ENCODE peak calls at places on chromosomes 7 and 10, in ten cellular contexts. One of them, this sample, is unnamed.

GRCh38 chr7:8389898-8390642 is 43.3 kb upstream of the NXPH1 start:
- DNase-seq in fibroblast of lung: no peak
- DNase-seq in tibial artery: no peak
- DNase-seq in heart right ventricle: peak; percentile 39
- DNase-seq in AG04450: no peak
- DNase-seq in Panc1: no peak
- DNase-seq in endodermal cell: peak; percentile 93
- DNase-seq in AG09309: no peak
- DNase-seq in mammary epithelial cell: peak; percentile 3
- DNase-seq in psoas muscle: peak; percentile 13
- DNase-seq in this sample: peak; percentile 44

GRCh38 chr10:114519756-114520288 is 115.5 kb upstream of the AFAP1L2 start:
- DNase-seq in fibroblast of lung: no peak
- DNase-seq in tibial artery: no peak
- DNase-seq in heart right ventricle: no peak
- DNase-seq in AG04450: no peak
- DNase-seq in Panc1: no peak
- DNase-seq in endodermal cell: no peak
- DNase-seq in AG09309: no peak
- DNase-seq in mammary epithelial cell: peak; percentile 57
- DNase-seq in psoas muscle: no peak
- DNase-seq in this sample: no peak

GRCh38 chr7:6359021-6359420 is 86.6 kb upstream of the CYTH3 start:
- DNase-seq in fibroblast of lung: no peak
- DNase-seq in tibial artery: no peak
- DNase-seq in heart right ventricle: no peak
- DNase-seq in AG04450: no peak
- DNase-seq in Panc1: no peak
- DNase-seq in endodermal cell: no peak
- DNase-seq in AG09309: no peak
- DNase-seq in mammary epithelial cell: no peak
- DNase-seq in psoas muscle: no peak
- DNase-seq in this sample: no peak

GRCh38 chr7:29483219-29484104 is 80.2 kb upstream of the PRR15 start:
- DNase-seq in fibroblast of lung: no peak
- DNase-seq in tibial artery: no peak
- DNase-seq in heart right ventricle: peak; percentile 18
- DNase-seq in AG04450: no peak
- DNase-seq in Panc1: no peak
- DNase-seq in endodermal cell: no peak
- DNase-seq in AG09309: no peak
- DNase-seq in mammary epithelial cell: no peak
- DNase-seq in psoas muscle: no peak
- DNase-seq in this sample: no peak

GRCh38 chr10:101028446-101029244 is 2.3 kb downstream of the PDZD7 start:
- DNase-seq in fibroblast of lung: no peak
- DNase-seq in tibial artery: no peak
- DNase-seq in heart right ventricle: no peak
- DNase-seq in AG04450: no peak
- DNase-seq in Panc1: no peak
- DNase-seq in endodermal cell: no peak
- DNase-seq in AG09309: no peak
- DNase-seq in mammary epithelial cell: no peak
- DNase-seq in psoas muscle: no peak
- DNase-seq in this sample: no peak

GRCh38 chr10:72122221-72122620 is 33.9 kb upstream of the SPOCK2 start:
- DNase-seq in fibroblast of lung: no peak
- DNase-seq in tibial artery: no peak
- DNase-seq in heart right ventricle: no peak
- DNase-seq in AG04450: no peak
- DNase-seq in Panc1: no peak
- DNase-seq in endodermal cell: no peak
- DNase-seq in AG09309: no peak
- DNase-seq in mammary epithelial cell: no peak
- DNase-seq in psoas muscle: no peak
- DNase-seq in this sample: no peak

GRCh38 chr7:47483604-47484273 is 98.2 kb downstream of the TNS3 start:
- DNase-seq in fibroblast of lung: peak; percentile 40
- DNase-seq in tibial artery: no peak
- DNase-seq in heart right ventricle: no peak
- DNase-seq in AG04450: no peak
- DNase-seq in Panc1: no peak
- DNase-seq in endodermal cell: peak; percentile 55
- DNase-seq in AG09309: no peak
- DNase-seq in mammary epithelial cell: no peak
- DNase-seq in psoas muscle: no peak
- DNase-seq in this sample: no peak

GRCh38 chr7:3861941-3862340 is 560.9 kb downstream of the SDK1 start:
- DNase-seq in fibroblast of lung: peak; percentile 81
- DNase-seq in tibial artery: peak; percentile 47
- DNase-seq in heart right ventricle: no peak
- DNase-seq in AG04450: peak; percentile 26
- DNase-seq in Panc1: no peak
- DNase-seq in endodermal cell: no peak
- DNase-seq in AG09309: no peak
- DNase-seq in mammary epithelial cell: peak; percentile 86
- DNase-seq in psoas muscle: peak; percentile 33
- DNase-seq in this sample: no peak

GRCh38 chr10:133162178-133162909 is 2.3 kb downstream of the KNDC1 start:
- DNase-seq in fibroblast of lung: peak; percentile 7
- DNase-seq in tibial artery: no peak
- DNase-seq in heart right ventricle: no peak
- DNase-seq in AG04450: no peak
- DNase-seq in Panc1: no peak
- DNase-seq in endodermal cell: no peak
- DNase-seq in AG09309: no peak
- DNase-seq in mammary epithelial cell: peak; percentile 17
- DNase-seq in psoas muscle: no peak
- DNase-seq in this sample: no peak

GRCh38 chr7:157411580-157411979 is 74.8 kb downstream of the DNAJB6 start:
- DNase-seq in fibroblast of lung: peak; percentile 76
- DNase-seq in tibial artery: no peak
- DNase-seq in heart right ventricle: no peak
- DNase-seq in AG04450: no peak
- DNase-seq in Panc1: no peak
- DNase-seq in endodermal cell: peak; percentile 79
- DNase-seq in AG09309: no peak
- DNase-seq in mammary epithelial cell: no peak
- DNase-seq in psoas muscle: no peak
- DNase-seq in this sample: no peak

GRCh38 chr7:94274828-94275227 is 119.9 kb upstream of the COL1A2 start:
- DNase-seq in fibroblast of lung: no peak
- DNase-seq in tibial artery: no peak
- DNase-seq in heart right ventricle: no peak
- DNase-seq in AG04450: no peak
- DNase-seq in Panc1: no peak
- DNase-seq in endodermal cell: no peak
- DNase-seq in AG09309: no peak
- DNase-seq in mammary epithelial cell: no peak
- DNase-seq in psoas muscle: no peak
- DNase-seq in this sample: no peak

GRCh38 chr10:3122486-3123205 is 49.9 kb downstream of the PITRM1 start:
- DNase-seq in fibroblast of lung: peak; percentile 20
- DNase-seq in tibial artery: no peak
- DNase-seq in heart right ventricle: no peak
- DNase-seq in AG04450: no peak
- DNase-seq in Panc1: no peak
- DNase-seq in endodermal cell: no peak
- DNase-seq in AG09309: no peak
- DNase-seq in mammary epithelial cell: no peak
- DNase-seq in psoas muscle: no peak
- DNase-seq in this sample: no peak

GRCh38 chr10:77456414-77456813 is 181.2 kb downstream of the KCNMA1 start:
- DNase-seq in fibroblast of lung: no peak
- DNase-seq in tibial artery: no peak
- DNase-seq in heart right ventricle: no peak
- DNase-seq in AG04450: no peak
- DNase-seq in Panc1: no peak
- DNase-seq in endodermal cell: no peak
- DNase-seq in AG09309: no peak
- DNase-seq in mammary epithelial cell: no peak
- DNase-seq in psoas muscle: no peak
- DNase-seq in this sample: no peak

GRCh38 chr7:12756841-12757240 is 69.4 kb downstream of the ARL4A start:
- DNase-seq in fibroblast of lung: peak; percentile 81
- DNase-seq in tibial artery: no peak
- DNase-seq in heart right ventricle: no peak
- DNase-seq in AG04450: no peak
- DNase-seq in Panc1: no peak
- DNase-seq in endodermal cell: no peak
- DNase-seq in AG09309: no peak
- DNase-seq in mammary epithelial cell: no peak
- DNase-seq in psoas muscle: no peak
- DNase-seq in this sample: no peak

GRCh38 chr7:142320883-142321282 is 63.0 kb upstream of the PRSS58 start:
- DNase-seq in fibroblast of lung: no peak
- DNase-seq in tibial artery: no peak
- DNase-seq in heart right ventricle: no peak
- DNase-seq in AG04450: no peak
- DNase-seq in Panc1: no peak
- DNase-seq in endodermal cell: no peak
- DNase-seq in AG09309: no peak
- DNase-seq in mammary epithelial cell: no peak
- DNase-seq in psoas muscle: no peak
- DNase-seq in this sample: no peak

GRCh38 chr7:142321391-142321790 is 63.5 kb upstream of the PRSS58 start:
- DNase-seq in fibroblast of lung: no peak
- DNase-seq in tibial artery: no peak
- DNase-seq in heart right ventricle: no peak
- DNase-seq in AG04450: no peak
- DNase-seq in Panc1: no peak
- DNase-seq in endodermal cell: no peak
- DNase-seq in AG09309: no peak
- DNase-seq in mammary epithelial cell: no peak
- DNase-seq in psoas muscle: no peak
- DNase-seq in this sample: no peak

GRCh38 chr7:142323706-142324105 is 65.8 kb upstream of the PRSS58 start:
- DNase-seq in fibroblast of lung: no peak
- DNase-seq in tibial artery: no peak
- DNase-seq in heart right ventricle: peak; percentile 24
- DNase-seq in AG04450: no peak
- DNase-seq in Panc1: no peak
- DNase-seq in endodermal cell: peak; percentile 96
- DNase-seq in AG09309: no peak
- DNase-seq in mammary epithelial cell: peak; percentile 9
- DNase-seq in psoas muscle: peak; percentile 27
- DNase-seq in this sample: peak; percentile 40

DNA sequence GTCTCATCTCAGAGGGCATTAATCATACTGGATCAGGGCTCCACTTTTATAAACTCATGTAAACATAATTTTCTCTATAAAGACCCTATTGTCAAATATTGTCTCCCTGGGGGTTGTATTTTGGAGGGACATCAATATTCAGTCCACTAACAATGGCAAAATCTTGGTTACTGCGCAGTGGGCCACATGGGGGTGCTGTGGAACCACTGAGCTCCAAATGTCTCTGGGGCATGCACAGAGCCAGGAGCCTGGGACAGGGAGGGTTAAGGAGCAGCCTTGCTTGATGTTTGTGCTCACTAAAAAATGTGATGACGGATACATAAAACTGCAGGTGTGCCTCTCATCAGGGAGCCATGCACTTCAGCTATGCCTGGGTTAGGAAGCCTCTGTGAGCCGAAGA is 62.1 kb upstream of the PRSS58 start:
- DNase-seq in fibroblast of lung: no peak
- DNase-seq in tibial artery: no peak
- DNase-seq in heart right ventricle: no peak
- DNase-seq in AG04450: no peak
- DNase-seq in Panc1: no peak
- DNase-seq in endodermal cell: peak; percentile 84
- DNase-seq in AG09309: no peak
- DNase-seq in mammary epithelial cell: no peak
- DNase-seq in psoas muscle: no peak
- DNase-seq in this sample: no peak
- TF ChIP-seq CTCF in fibroblast of lung: no peak
- TF ChIP-seq CTCF in tibial artery: no peak
- TF ChIP-seq CTCF in heart right ventricle: no peak
- TF ChIP-seq CTCF in AG04450: no peak
- TF ChIP-seq CTCF in Panc1: peak; percentile 43
- TF ChIP-seq CTCF in endodermal cell: peak; percentile 79
- TF ChIP-seq CTCF in AG09309: no peak
- TF ChIP-seq CTCF in mammary epithelial cell: peak; percentile 46
- TF ChIP-seq CTCF in psoas muscle: no peak
- TF ChIP-seq CTCF in this sample: peak; percentile 41

GRCh38 chr10:93815304-93816091 is 57.8 kb downstream of the LGI1 start:
- DNase-seq in fibroblast of lung: no peak
- DNase-seq in tibial artery: no peak
- DNase-seq in heart right ventricle: no peak
- DNase-seq in AG04450: no peak
- DNase-seq in Panc1: no peak
- DNase-seq in endodermal cell: peak; percentile 72
- DNase-seq in AG09309: no peak
- DNase-seq in mammary epithelial cell: peak; percentile 3
- DNase-seq in psoas muscle: no peak
- DNase-seq in this sample: no peak
- TF ChIP-seq CTCF in fibroblast of lung: no peak
- TF ChIP-seq CTCF in tibial artery: no peak
- TF ChIP-seq CTCF in heart right ventricle: no peak
- TF ChIP-seq CTCF in AG04450: no peak
- TF ChIP-seq CTCF in Panc1: peak; percentile 18
- TF ChIP-seq CTCF in endodermal cell: peak; percentile 57
- TF ChIP-seq CTCF in AG09309: no peak
- TF ChIP-seq CTCF in mammary epithelial cell: no peak
- TF ChIP-seq CTCF in psoas muscle: no peak
- TF ChIP-seq CTCF in this sample: no peak

GRCh38 chr7:15921576-15921975 is 235.1 kb upstream of the MEOX2 start:
- DNase-seq in fibroblast of lung: peak; percentile 25
- DNase-seq in tibial artery: no peak
- DNase-seq in heart right ventricle: no peak
- DNase-seq in AG04450: no peak
- DNase-seq in Panc1: no peak
- DNase-seq in endodermal cell: no peak
- DNase-seq in AG09309: peak; percentile 42
- DNase-seq in mammary epithelial cell: peak; percentile 13
- DNase-seq in psoas muscle: no peak
- DNase-seq in this sample: no peak
- TF ChIP-seq CTCF in fibroblast of lung: no peak
- TF ChIP-seq CTCF in tibial artery: no peak
- TF ChIP-seq CTCF in heart right ventricle: no peak
- TF ChIP-seq CTCF in AG04450: no peak
- TF ChIP-seq CTCF in Panc1: no peak
- TF ChIP-seq CTCF in endodermal cell: no peak
- TF ChIP-seq CTCF in AG09309: no peak
- TF ChIP-seq CTCF in mammary epithelial cell: no peak
- TF ChIP-seq CTCF in psoas muscle: no peak
- TF ChIP-seq CTCF in this sample: no peak

DNA sequence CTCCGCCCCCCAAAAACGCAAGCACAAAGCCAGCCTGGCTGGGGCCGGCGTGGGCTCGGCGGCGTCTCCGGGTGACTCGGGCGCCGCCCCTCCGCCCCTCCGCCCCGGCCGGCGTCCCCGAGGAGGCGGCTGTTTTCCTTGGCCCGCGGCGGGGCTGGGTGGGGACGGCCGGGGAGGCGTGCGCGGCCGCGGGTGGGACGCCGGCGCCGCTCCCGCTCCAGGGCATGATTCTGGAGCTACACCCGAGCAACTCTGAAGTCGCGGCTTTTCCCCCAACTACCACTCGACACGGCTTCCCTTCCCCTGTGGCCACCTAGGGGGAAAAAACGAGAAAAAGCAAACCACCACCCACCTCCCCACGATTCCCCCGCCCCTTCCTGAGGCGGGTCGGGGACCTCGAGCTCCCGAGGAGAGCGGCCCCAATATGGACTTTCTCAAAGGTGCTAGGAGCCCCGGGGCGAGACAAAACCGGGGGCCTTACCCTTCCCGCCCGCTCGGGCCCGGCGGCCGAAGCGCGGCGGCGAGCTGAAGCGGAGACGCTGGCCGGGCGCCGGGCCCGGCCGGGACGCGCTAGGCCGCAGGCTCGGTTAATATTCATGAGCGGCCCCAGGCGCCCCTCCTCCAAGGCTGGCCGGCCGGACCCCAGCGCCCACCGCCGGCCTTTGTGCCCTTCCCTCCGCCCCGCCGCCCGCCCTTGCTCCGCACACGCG is 856 bp downstream of the ARHGAP21 start:
- DNase-seq in fibroblast of lung: peak; percentile 56
- DNase-seq in tibial artery: peak; percentile 44
- DNase-seq in heart right ventricle: peak; percentile 73
- DNase-seq in AG04450: no peak
- DNase-seq in Panc1: no peak
- DNase-seq in endodermal cell: peak; percentile 82
- DNase-seq in AG09309: no peak
- DNase-seq in mammary epithelial cell: peak; percentile 43
- DNase-seq in psoas muscle: peak; percentile 68
- DNase-seq in this sample: peak; percentile 40
- TF ChIP-seq CTCF in fibroblast of lung: no peak
- TF ChIP-seq CTCF in tibial artery: no peak
- TF ChIP-seq CTCF in heart right ventricle: no peak
- TF ChIP-seq CTCF in AG04450: peak; percentile 1
- TF ChIP-seq CTCF in Panc1: no peak
- TF ChIP-seq CTCF in endodermal cell: peak; percentile 39
- TF ChIP-seq CTCF in AG09309: no peak
- TF ChIP-seq CTCF in mammary epithelial cell: no peak
- TF ChIP-seq CTCF in psoas muscle: no peak
- TF ChIP-seq CTCF in this sample: peak; percentile 17

This sample was measured in progenitor cell of endocrine pancreas.